ENCODE peak calls at places on chromosomes 5 and 9, in five cellular contexts. A is glutamatergic neuron, T is cardiac muscle cell, H is GM06990, O is chondrocyte. J is an unnamed sample.
A peak's percentile ranks its signal among the peaks of the same experiment; 100 is the strongest.

GRCh38 chr5:77359231-77359630 is 132.9 kb downstream of the WDR41 start:
- DNase-seq in T (no peak), A (no peak), H (no peak), O (no peak), J (no peak)

GRCh38 chr9:135009711-135010362 is 77.6 kb upstream of the OLFM1 start:
- DNase-seq in H (no peak), A (no peak), T (no peak), O (peak; percentile 66), J (no peak)

GRCh38 chr5:161847447-161847846 is 473 bp upstream of the GABRA1 start:
- DNase-seq in H (no peak), O (no peak), A (no peak), T (no peak), J (no peak)

GRCh38 chr5:167063788-167064187 is 1227.7 kb upstream of the WWC1 start:
- DNase-seq in O (no peak), H (no peak), T (no peak), A (no peak), J (no peak)

GRCh38 chr9:114919611-114920010 is 10.8 kb downstream of the TNFSF8 start:
- DNase-seq in O (no peak), H (no peak), A (no peak), T (no peak), J (no peak)

GRCh38 chr5:14257995-14258403 is 114.9 kb downstream of the TRIO start:
- DNase-seq in O (no peak), A (no peak), H (peak; percentile 62), T (no peak), J (no peak)

GRCh38 chr9:92964981-92965758 is 17.8 kb downstream of the FGD3 start:
- DNase-seq in A (no peak), H (peak; percentile 43), O (no peak), T (no peak), J (peak; percentile 51)

GRCh38 chr9:6930827-6931226 is 173.1 kb downstream of the KDM4C start:
- DNase-seq in A (no peak), H (no peak), O (no peak), T (no peak), J (no peak)

GRCh38 chr9:135711411-135711810 is 9.4 kb downstream of the KCNT1 start:
- DNase-seq in H (no peak), O (no peak), T (no peak), A (no peak), J (no peak)

GRCh38 chr5:106521701-106522100 is 1149.0 kb downstream of the EFNA5 start:
- DNase-seq in T (no peak), O (no peak), H (no peak), A (no peak), J (no peak)

GRCh38 chr5:86971034-86971511 is 296.6 kb upstream of the RASA1 start:
- DNase-seq in T (no peak), O (no peak), H (no peak), A (no peak), J (peak; percentile 12)

GRCh38 chr5:150142800-150143724 is 12.6 kb downstream of the PDGFRB start:
- DNase-seq in T (no peak), O (no peak), A (no peak), H (no peak), J (no peak)

GRCh38 chr9:16429671-16430070 is 440.8 kb downstream of the BNC2 start:
- DNase-seq in A (no peak), T (no peak), O (no peak), H (no peak), J (no peak)

GRCh38 chr5:135011355-135012032 is 22.5 kb downstream of the PITX1 start:
- DNase-seq in T (no peak), H (no peak), A (peak; percentile 5), O (no peak), J (no peak)

GRCh38 chr9:3271157-3271556 is 254.6 kb downstream of the RFX3 start:
- DNase-seq in O (no peak), H (no peak), A (no peak), T (no peak), J (no peak)

GRCh38 chr9:130219661-130220081 is 45.9 kb upstream of the HMCN2 start:
- DNase-seq in H (no peak), A (peak; percentile 52), T (no peak), O (no peak), J (no peak)

GRCh38 chr9:93996863-93997262 is 41.7 kb upstream of the BARX1 start:
- DNase-seq in O (no peak), A (no peak), H (no peak), T (no peak), J (no peak)

GRCh38 chr9:68416891-68417570 is 60.6 kb downstream of the PGM5 start:
- DNase-seq in H (no peak), T (peak; percentile 29), O (no peak), A (no peak), J (no peak)

GRCh38 chr5:169226904-169227303 is 74.0 kb downstream of the SLIT3 start:
- DNase-seq in A (no peak), O (no peak), T (no peak), H (no peak), J (no peak)

GRCh38 chr5:95835682-95836405 is 13.3 kb upstream of the GLRX start:
- DNase-seq in A (no peak), O (no peak), H (no peak), T (no peak), J (no peak)

GRCh38 chr5:126988021-126988569 is 42.3 kb downstream of the MARCHF3 start:
- DNase-seq in A (no peak), O (no peak), T (no peak), H (peak; percentile 45), J (peak; percentile 51)

GRCh38 chr5:181188700-181189362 is 16.2 kb downstream of the TRIM7 start:
- DNase-seq in H (peak; percentile 79), T (peak; percentile 68), O (no peak), A (peak; percentile 68), J (peak; percentile 68)

GRCh38 chr5:74648835-74649286 is 8.3 kb upstream of the ENC1 start:
- DNase-seq in A (no peak), O (no peak), H (no peak), T (peak; percentile 66), J (peak; percentile 66)

GRCh38 chr9:16475257-16475656 is 395.2 kb downstream of the BNC2 start:
- DNase-seq in H (no peak), A (no peak), T (no peak), O (no peak), J (no peak)

GRCh38 chr5:1216918-1217295 is 8.3 kb upstream of the SLC6A18 start:
- DNase-seq in O (no peak), T (no peak), A (peak; percentile 7), H (no peak), J (no peak)

GRCh38 chr5:103436661-103437060 is 125.9 kb downstream of the NUDT12 start:
- DNase-seq in O (no peak), T (no peak), A (no peak), H (no peak), J (no peak)

GRCh38 chr5:119398713-119399492 is 43.1 kb downstream of the TNFAIP8 start:
- DNase-seq in A (no peak), O (no peak), H (no peak), T (no peak), J (no peak)

GRCh38 chr9:86734762-86735161 is 212.5 kb downstream of the GAS1 start:
- DNase-seq in O (no peak), A (no peak), H (no peak), T (no peak), J (no peak)

GRCh38 chr5:154654484-154655375 is 100.4 kb upstream of the LARP1 start:
- DNase-seq in T (no peak), A (no peak), O (peak; percentile 15), H (no peak), J (no peak)

GRCh38 chr9:79362100-79363081 is 209.4 kb upstream of the TLE4 start:
- DNase-seq in H (no peak), T (no peak), A (no peak), O (no peak), J (no peak)

GRCh38 chr5:127595484-127596368 is 53.2 kb upstream of the CTXN3 start:
- DNase-seq in O (no peak), H (no peak), T (no peak), A (no peak), J (no peak)

GRCh38 chr9:108053555-108054061 is 564.0 kb upstream of the KLF4 start:
- DNase-seq in A (peak; percentile 18), T (peak; percentile 7), O (no peak), H (no peak), J (no peak)

GRCh38 chr9:120412425-120412951 is 167.5 kb downstream of the CDK5RAP2 start:
- DNase-seq in H (no peak), T (no peak), O (no peak), A (no peak), J (no peak)

GRCh38 chr9:2271426-2271825 is 256.3 kb downstream of the SMARCA2 start:
- DNase-seq in T (no peak), A (no peak), H (peak; percentile 48), O (no peak), J (peak; percentile 22)

GRCh38 chr5:125294844-125295243 is 548.4 kb upstream of the ZNF608 start:
- DNase-seq in T (peak; percentile 32), H (no peak), A (no peak), O (no peak), J (no peak)

GRCh38 chr9:34559616-34560546 is 29.6 kb downstream of the CNTFR start:
- DNase-seq in H (no peak), O (peak; percentile 81), T (no peak), A (no peak), J (no peak)

GRCh38 chr9:112793213-112793810 is 42.8 kb downstream of the SNX30 start:
- DNase-seq in T (peak; percentile 64), H (peak; percentile 74), O (no peak), A (peak; percentile 81), J (peak; percentile 72)
- TF ChIP-seq CTCF in T (peak; percentile 83), H (peak; percentile 98), O (peak; percentile 67), A (peak; percentile 47), J (peak; percentile 85)

GRCh38 chr9:88672874-88673695 is 138.1 kb downstream of the NXNL2 start:
- DNase-seq in H (no peak), O (no peak), A (peak; percentile 42), T (no peak), J (no peak)
- TF ChIP-seq CTCF in H (no peak), O (no peak), A (no peak), T (no peak), J (no peak)

GRCh38 chr5:93062548-93062947 is 518.5 kb downstream of the NR2F1-AS1 start:
- DNase-seq in H (no peak), A (no peak), O (no peak), T (peak; percentile 13), J (no peak)
- TF ChIP-seq CTCF in H (peak; percentile 32), A (peak; percentile 25), O (peak; percentile 59), T (no peak), J (peak; percentile 20)

GRCh38 chr5:93252165-93252564 is 328.9 kb downstream of the NR2F1-AS1 start:
- DNase-seq in T (no peak), H (no peak), A (no peak), O (no peak), J (no peak)
- TF ChIP-seq CTCF in T (no peak), H (no peak), A (no peak), O (peak; percentile 32), J (no peak)